ENCODE peak calls at places on chromosomes 11 and 22, in ten cellular contexts. One of them, this sample, is unnamed.
A peak's percentile ranks its signal among the peaks of the same experiment; 100 is the strongest.

GRCh38 chr22:25403752-25404471 is 160.6 kb upstream of the GRK3 start:
- DNase-seq in SJSA1: peak; percentile 72
- DNase-seq in pancreas: no peak
- DNase-seq in lung: no peak
- DNase-seq in left ventricle myocardium inferior: no peak
- DNase-seq in naive thymus-derived CD4-positive, alpha-beta T cell: no peak
- DNase-seq in CD4-positive, CD25-positive, alpha-beta regulatory T cell: no peak
- DNase-seq in A549: peak; percentile 29
- DNase-seq in upper lobe of right lung: no peak
- DNase-seq in fibroblast of lung: peak; percentile 59
- DNase-seq in this sample: no peak

GRCh38 chr22:49515486-49515885 is 312.2 kb downstream of the BRD1 start:
- DNase-seq in SJSA1: no peak
- DNase-seq in pancreas: no peak
- DNase-seq in lung: no peak
- DNase-seq in left ventricle myocardium inferior: no peak
- DNase-seq in naive thymus-derived CD4-positive, alpha-beta T cell: no peak
- DNase-seq in CD4-positive, CD25-positive, alpha-beta regulatory T cell: no peak
- DNase-seq in A549: peak; percentile 37
- DNase-seq in upper lobe of right lung: no peak
- DNase-seq in fibroblast of lung: no peak
- DNase-seq in this sample: no peak

GRCh38 chr11:130873766-130874165 is 42.5 kb downstream of the SNX19 start:
- DNase-seq in SJSA1: peak; percentile 42
- DNase-seq in pancreas: no peak
- DNase-seq in lung: no peak
- DNase-seq in left ventricle myocardium inferior: no peak
- DNase-seq in naive thymus-derived CD4-positive, alpha-beta T cell: no peak
- DNase-seq in CD4-positive, CD25-positive, alpha-beta regulatory T cell: no peak
- DNase-seq in A549: no peak
- DNase-seq in upper lobe of right lung: no peak
- DNase-seq in fibroblast of lung: peak; percentile 39
- DNase-seq in this sample: no peak

GRCh38 chr11:111448420-111448819 is 63.8 kb downstream of the BTG4 start:
- DNase-seq in SJSA1: no peak
- DNase-seq in pancreas: no peak
- DNase-seq in lung: no peak
- DNase-seq in left ventricle myocardium inferior: no peak
- DNase-seq in naive thymus-derived CD4-positive, alpha-beta T cell: no peak
- DNase-seq in CD4-positive, CD25-positive, alpha-beta regulatory T cell: no peak
- DNase-seq in A549: no peak
- DNase-seq in upper lobe of right lung: no peak
- DNase-seq in fibroblast of lung: no peak
- DNase-seq in this sample: no peak

GRCh38 chr22:36374603-36375024 is 13.2 kb downstream of the MYH9 start:
- DNase-seq in SJSA1: no peak
- DNase-seq in pancreas: no peak
- DNase-seq in lung: no peak
- DNase-seq in left ventricle myocardium inferior: no peak
- DNase-seq in naive thymus-derived CD4-positive, alpha-beta T cell: no peak
- DNase-seq in CD4-positive, CD25-positive, alpha-beta regulatory T cell: no peak
- DNase-seq in A549: peak; percentile 73
- DNase-seq in upper lobe of right lung: no peak
- DNase-seq in fibroblast of lung: no peak
- DNase-seq in this sample: no peak

GRCh38 chr11:59358595-59358994 is at the start of gene OR5AN1:
- DNase-seq in SJSA1: no peak
- DNase-seq in pancreas: no peak
- DNase-seq in lung: no peak
- DNase-seq in left ventricle myocardium inferior: no peak
- DNase-seq in naive thymus-derived CD4-positive, alpha-beta T cell: no peak
- DNase-seq in CD4-positive, CD25-positive, alpha-beta regulatory T cell: no peak
- DNase-seq in A549: no peak
- DNase-seq in upper lobe of right lung: no peak
- DNase-seq in fibroblast of lung: no peak
- DNase-seq in this sample: no peak

GRCh38 chr11:129453293-129453721 is 77.7 kb downstream of the BARX2 start:
- DNase-seq in SJSA1: no peak
- DNase-seq in pancreas: peak; percentile 37
- DNase-seq in lung: no peak
- DNase-seq in left ventricle myocardium inferior: no peak
- DNase-seq in naive thymus-derived CD4-positive, alpha-beta T cell: no peak
- DNase-seq in CD4-positive, CD25-positive, alpha-beta regulatory T cell: no peak
- DNase-seq in A549: no peak
- DNase-seq in upper lobe of right lung: no peak
- DNase-seq in fibroblast of lung: no peak
- DNase-seq in this sample: no peak

GRCh38 chr11:38448284-38448683 is 1850.2 kb upstream of the RAG2 start:
- DNase-seq in SJSA1: no peak
- DNase-seq in pancreas: no peak
- DNase-seq in lung: no peak
- DNase-seq in left ventricle myocardium inferior: peak; percentile 15
- DNase-seq in naive thymus-derived CD4-positive, alpha-beta T cell: no peak
- DNase-seq in CD4-positive, CD25-positive, alpha-beta regulatory T cell: no peak
- DNase-seq in A549: no peak
- DNase-seq in upper lobe of right lung: no peak
- DNase-seq in fibroblast of lung: peak; percentile 50
- DNase-seq in this sample: no peak

GRCh38 chr22:48695251-48695650 is 1132.4 kb downstream of the BRD1 start:
- DNase-seq in SJSA1: no peak
- DNase-seq in pancreas: no peak
- DNase-seq in lung: no peak
- DNase-seq in left ventricle myocardium inferior: no peak
- DNase-seq in naive thymus-derived CD4-positive, alpha-beta T cell: no peak
- DNase-seq in CD4-positive, CD25-positive, alpha-beta regulatory T cell: no peak
- DNase-seq in A549: no peak
- DNase-seq in upper lobe of right lung: no peak
- DNase-seq in fibroblast of lung: no peak
- DNase-seq in this sample: no peak

GRCh38 chr11:18749681-18750319 is 23.8 kb upstream of the IGSF22 start:
- DNase-seq in SJSA1: peak; percentile 54
- DNase-seq in pancreas: no peak
- DNase-seq in lung: no peak
- DNase-seq in left ventricle myocardium inferior: no peak
- DNase-seq in naive thymus-derived CD4-positive, alpha-beta T cell: no peak
- DNase-seq in CD4-positive, CD25-positive, alpha-beta regulatory T cell: no peak
- DNase-seq in A549: peak; percentile 37
- DNase-seq in upper lobe of right lung: no peak
- DNase-seq in fibroblast of lung: peak; percentile 61
- DNase-seq in this sample: peak; percentile 70

GRCh38 chr22:47192651-47193437 is 430.4 kb downstream of the TBC1D22A start:
- DNase-seq in SJSA1: no peak
- DNase-seq in pancreas: no peak
- DNase-seq in lung: no peak
- DNase-seq in left ventricle myocardium inferior: no peak
- DNase-seq in naive thymus-derived CD4-positive, alpha-beta T cell: peak; percentile 3
- DNase-seq in CD4-positive, CD25-positive, alpha-beta regulatory T cell: no peak
- DNase-seq in A549: peak; percentile 74
- DNase-seq in upper lobe of right lung: peak; percentile 61
- DNase-seq in fibroblast of lung: no peak
- DNase-seq in this sample: no peak

GRCh38 chr11:74311352-74311926 is at the start of gene P4HA3:
- DNase-seq in SJSA1: no peak
- DNase-seq in pancreas: peak; percentile 69
- DNase-seq in lung: peak; percentile 72
- DNase-seq in left ventricle myocardium inferior: peak; percentile 69
- DNase-seq in naive thymus-derived CD4-positive, alpha-beta T cell: peak; percentile 39
- DNase-seq in CD4-positive, CD25-positive, alpha-beta regulatory T cell: no peak
- DNase-seq in A549: peak; percentile 64
- DNase-seq in upper lobe of right lung: peak; percentile 89
- DNase-seq in fibroblast of lung: peak; percentile 46
- DNase-seq in this sample: peak; percentile 68

GRCh38 chr11:72431846-72432245 is 2.5 kb downstream of the CLPB start:
- DNase-seq in SJSA1: no peak
- DNase-seq in pancreas: no peak
- DNase-seq in lung: no peak
- DNase-seq in left ventricle myocardium inferior: no peak
- DNase-seq in naive thymus-derived CD4-positive, alpha-beta T cell: no peak
- DNase-seq in CD4-positive, CD25-positive, alpha-beta regulatory T cell: no peak
- DNase-seq in A549: no peak
- DNase-seq in upper lobe of right lung: no peak
- DNase-seq in fibroblast of lung: no peak
- DNase-seq in this sample: no peak

GRCh38 chr11:830295-831131 is 2.2 kb upstream of the CD151 start:
- DNase-seq in SJSA1: no peak
- DNase-seq in pancreas: no peak
- DNase-seq in lung: peak; percentile 79
- DNase-seq in left ventricle myocardium inferior: peak; percentile 83
- DNase-seq in naive thymus-derived CD4-positive, alpha-beta T cell: no peak
- DNase-seq in CD4-positive, CD25-positive, alpha-beta regulatory T cell: no peak
- DNase-seq in A549: no peak
- DNase-seq in upper lobe of right lung: peak; percentile 92
- DNase-seq in fibroblast of lung: peak; percentile 55
- DNase-seq in this sample: peak; percentile 90
- H3K4me1 ChIP-seq in SJSA1: peaks cover 47% of the 10 kb centered on the region
- H3K4me1 ChIP-seq in pancreas: peaks cover 29% of the 10 kb centered on the region
- H3K4me1 ChIP-seq in lung: no peaks in the 10 kb centered on the region
- H3K4me1 ChIP-seq in left ventricle myocardium inferior: peaks cover 96% of the 10 kb centered on the region
- H3K4me1 ChIP-seq in naive thymus-derived CD4-positive, alpha-beta T cell: peaks cover 16% of the 10 kb centered on the region
- H3K4me1 ChIP-seq in CD4-positive, CD25-positive, alpha-beta regulatory T cell: peaks cover 72% of the 10 kb centered on the region
- H3K4me1 ChIP-seq in A549: peaks cover 53% of the 10 kb centered on the region
- H3K4me1 ChIP-seq in upper lobe of right lung: peaks cover 81% of the 10 kb centered on the region
- H3K4me1 ChIP-seq in fibroblast of lung: peaks cover 37% of the 10 kb centered on the region
- H3K4me1 ChIP-seq in this sample: peaks cover 34% of the 10 kb centered on the region

GRCh38 chr22:39528080-39528661 is 4.4 kb downstream of the RPS19BP1 start:
- DNase-seq in SJSA1: no peak
- DNase-seq in pancreas: no peak
- DNase-seq in lung: no peak
- DNase-seq in left ventricle myocardium inferior: no peak
- DNase-seq in naive thymus-derived CD4-positive, alpha-beta T cell: no peak
- DNase-seq in CD4-positive, CD25-positive, alpha-beta regulatory T cell: no peak
- DNase-seq in A549: no peak
- DNase-seq in upper lobe of right lung: no peak
- DNase-seq in fibroblast of lung: no peak
- DNase-seq in this sample: no peak
- H3K4me1 ChIP-seq in SJSA1: peaks cover 39% of the 10 kb centered on the region
- H3K4me1 ChIP-seq in pancreas: peaks cover 20% of the 10 kb centered on the region
- H3K4me1 ChIP-seq in lung: peaks cover 6% of the 10 kb centered on the region
- H3K4me1 ChIP-seq in left ventricle myocardium inferior: peaks cover 80% of the 10 kb centered on the region
- H3K4me1 ChIP-seq in naive thymus-derived CD4-positive, alpha-beta T cell: peaks cover 54% of the 10 kb centered on the region
- H3K4me1 ChIP-seq in CD4-positive, CD25-positive, alpha-beta regulatory T cell: peaks cover 79% of the 10 kb centered on the region
- H3K4me1 ChIP-seq in A549: peaks cover 30% of the 10 kb centered on the region
- H3K4me1 ChIP-seq in upper lobe of right lung: peaks cover 76% of the 10 kb centered on the region
- H3K4me1 ChIP-seq in fibroblast of lung: peaks cover 19% of the 10 kb centered on the region
- H3K4me1 ChIP-seq in this sample: peaks cover 10% of the 10 kb centered on the region

GRCh38 chr11:87359401-87359800 is 321.7 kb downstream of the TMEM135 start:
- DNase-seq in SJSA1: no peak
- DNase-seq in pancreas: no peak
- DNase-seq in lung: no peak
- DNase-seq in left ventricle myocardium inferior: no peak
- DNase-seq in naive thymus-derived CD4-positive, alpha-beta T cell: no peak
- DNase-seq in CD4-positive, CD25-positive, alpha-beta regulatory T cell: no peak
- DNase-seq in A549: no peak
- DNase-seq in upper lobe of right lung: no peak
- DNase-seq in fibroblast of lung: no peak
- DNase-seq in this sample: no peak

GRCh38 chr11:87358461-87358860 is 320.7 kb downstream of the TMEM135 start:
- DNase-seq in SJSA1: no peak
- DNase-seq in pancreas: no peak
- DNase-seq in lung: no peak
- DNase-seq in left ventricle myocardium inferior: no peak
- DNase-seq in naive thymus-derived CD4-positive, alpha-beta T cell: no peak
- DNase-seq in CD4-positive, CD25-positive, alpha-beta regulatory T cell: no peak
- DNase-seq in A549: no peak
- DNase-seq in upper lobe of right lung: no peak
- DNase-seq in fibroblast of lung: no peak
- DNase-seq in this sample: no peak

GRCh38 chr11:87355614-87356013 is 317.9 kb downstream of the TMEM135 start:
- DNase-seq in SJSA1: no peak
- DNase-seq in pancreas: no peak
- DNase-seq in lung: no peak
- DNase-seq in left ventricle myocardium inferior: no peak
- DNase-seq in naive thymus-derived CD4-positive, alpha-beta T cell: no peak
- DNase-seq in CD4-positive, CD25-positive, alpha-beta regulatory T cell: no peak
- DNase-seq in A549: no peak
- DNase-seq in upper lobe of right lung: no peak
- DNase-seq in fibroblast of lung: no peak
- DNase-seq in this sample: no peak

GRCh38 chr11:87353904-87354303 is 316.2 kb downstream of the TMEM135 start:
- DNase-seq in SJSA1: no peak
- DNase-seq in pancreas: no peak
- DNase-seq in lung: no peak
- DNase-seq in left ventricle myocardium inferior: no peak
- DNase-seq in naive thymus-derived CD4-positive, alpha-beta T cell: no peak
- DNase-seq in CD4-positive, CD25-positive, alpha-beta regulatory T cell: no peak
- DNase-seq in A549: no peak
- DNase-seq in upper lobe of right lung: no peak
- DNase-seq in fibroblast of lung: no peak
- DNase-seq in this sample: no peak

GRCh38 chr11:87356428-87356827 is 318.7 kb downstream of the TMEM135 start:
- DNase-seq in SJSA1: no peak
- DNase-seq in pancreas: no peak
- DNase-seq in lung: no peak
- DNase-seq in left ventricle myocardium inferior: no peak
- DNase-seq in naive thymus-derived CD4-positive, alpha-beta T cell: no peak
- DNase-seq in CD4-positive, CD25-positive, alpha-beta regulatory T cell: no peak
- DNase-seq in A549: no peak
- DNase-seq in upper lobe of right lung: no peak
- DNase-seq in fibroblast of lung: no peak
- DNase-seq in this sample: no peak
- H3K4me1 ChIP-seq in SJSA1: peaks cover 3% of the 10 kb centered on the region
- H3K4me1 ChIP-seq in pancreas: no peaks in the 10 kb centered on the region
- H3K4me1 ChIP-seq in lung: no peaks in the 10 kb centered on the region
- H3K4me1 ChIP-seq in left ventricle myocardium inferior: peaks cover 42% of the 10 kb centered on the region
- H3K4me1 ChIP-seq in naive thymus-derived CD4-positive, alpha-beta T cell: no peaks in the 10 kb centered on the region
- H3K4me1 ChIP-seq in CD4-positive, CD25-positive, alpha-beta regulatory T cell: peaks cover 4% of the 10 kb centered on the region
- H3K4me1 ChIP-seq in A549: no peaks in the 10 kb centered on the region
- H3K4me1 ChIP-seq in upper lobe of right lung: peaks cover 11% of the 10 kb centered on the region
- H3K4me1 ChIP-seq in fibroblast of lung: peaks cover 6% of the 10 kb centered on the region
- H3K4me1 ChIP-seq in this sample: peaks cover 30% of the 10 kb centered on the region

GRCh38 chr11:122144752-122145151 is 28.7 kb upstream of the BLID start:
- DNase-seq in SJSA1: no peak
- DNase-seq in pancreas: no peak
- DNase-seq in lung: no peak
- DNase-seq in left ventricle myocardium inferior: no peak
- DNase-seq in naive thymus-derived CD4-positive, alpha-beta T cell: no peak
- DNase-seq in CD4-positive, CD25-positive, alpha-beta regulatory T cell: no peak
- DNase-seq in A549: no peak
- DNase-seq in upper lobe of right lung: no peak
- DNase-seq in fibroblast of lung: no peak
- DNase-seq in this sample: no peak
- H3K4me1 ChIP-seq in SJSA1: peaks cover 38% of the 10 kb centered on the region
- H3K4me1 ChIP-seq in pancreas: no peaks in the 10 kb centered on the region
- H3K4me1 ChIP-seq in lung: no peaks in the 10 kb centered on the region
- H3K4me1 ChIP-seq in left ventricle myocardium inferior: no peaks in the 10 kb centered on the region
- H3K4me1 ChIP-seq in naive thymus-derived CD4-positive, alpha-beta T cell: no peaks in the 10 kb centered on the region
- H3K4me1 ChIP-seq in CD4-positive, CD25-positive, alpha-beta regulatory T cell: no peaks in the 10 kb centered on the region
- H3K4me1 ChIP-seq in A549: peaks cover 68% of the 10 kb centered on the region
- H3K4me1 ChIP-seq in upper lobe of right lung: no peaks in the 10 kb centered on the region
- H3K4me1 ChIP-seq in fibroblast of lung: peaks cover 32% of the 10 kb centered on the region
- H3K4me1 ChIP-seq in this sample: no peaks in the 10 kb centered on the region

This sample was measured in cardiac muscle cell.